ENCODE peak calls at places on chromosomes 1 and 21, in ten cellular contexts. R is right lobe of liver, Z is endothelial cell of umbilical vein, A is heart left ventricle, Q is A549, B is prostate gland, U is HCT116, I is Peyer's patch, K is tibial nerve, X is adrenal gland. Y is an unnamed sample.

GRCh38 chr1:7608628-7609295 is 162.3 kb upstream of the VAMP3 start:
- DNase-seq in R (no peak), Z (no peak), A (no peak), Q (no peak), B (no peak), U (no peak), I (no peak), K (no peak), X (no peak), Y (no peak)

GRCh38 chr1:216045400-216045799 is 377.8 kb downstream of the USH2A start:
- DNase-seq in R (no peak), Z (no peak), A (no peak), Q (no peak), B (no peak), U (no peak), I (no peak), K (no peak), X (no peak), Y (peak; percentile 21)

GRCh38 chr21:43885721-43886120 is 20.7 kb downstream of the AGPAT3 start:
- DNase-seq in R (no peak), Z (no peak), A (no peak), Q (no peak), B (no peak), U (no peak), I (no peak), K (no peak), X (no peak), Y (no peak)

GRCh38 chr1:233277637-233278413 is 17.7 kb downstream of the PCNX2 start:
- DNase-seq in R (no peak), Z (no peak), A (no peak), Q (no peak), B (no peak), U (no peak), I (no peak), K (no peak), X (no peak), Y (no peak)

GRCh38 chr1:20449736-20450311 is 36.2 kb downstream of the CAMK2N1 start:
- DNase-seq in R (no peak), Z (no peak), A (no peak), Q (no peak), B (no peak), U (no peak), I (no peak), K (no peak), X (no peak), Y (no peak)

GRCh38 chr1:6581561-6582305 is 1.9 kb downstream of the ZBTB48 start:
- DNase-seq in R (peak; percentile 44), Z (no peak), A (no peak), Q (no peak), B (no peak), U (no peak), I (peak; percentile 18), K (no peak), X (no peak), Y (no peak)

GRCh38 chr1:202010042-202011015 is at the start of gene ELF3:
- DNase-seq in R (peak; percentile 90), Z (no peak), A (no peak), Q (peak; percentile 98), B (peak; percentile 97), U (peak; percentile 98), I (no peak), K (no peak), X (no peak), Y (no peak)

GRCh38 chr1:185594786-185595410 is 139.3 kb upstream of the HMCN1 start:
- DNase-seq in R (no peak), Z (no peak), A (no peak), Q (no peak), B (no peak), U (no peak), I (no peak), K (no peak), X (no peak), Y (no peak)

GRCh38 chr1:224897501-224897900 is 32.0 kb upstream of the DNAH14 start:
- DNase-seq in R (no peak), Z (no peak), A (no peak), Q (no peak), B (no peak), U (no peak), I (no peak), K (no peak), X (no peak), Y (no peak)

GRCh38 chr1:164611754-164612642 is 53.0 kb downstream of the PBX1 start:
- DNase-seq in R (no peak), Z (peak; percentile 89), A (no peak), Q (peak; percentile 29), B (peak; percentile 86), U (peak; percentile 71), I (no peak), K (no peak), X (peak; percentile 68), Y (peak; percentile 71)

GRCh38 chr21:26587621-26588260 is 14.7 kb upstream of the CYYR1 start:
- DNase-seq in R (no peak), Z (peak; percentile 86), A (no peak), Q (peak; percentile 31), B (no peak), U (no peak), I (no peak), K (no peak), X (peak; percentile 57), Y (no peak)

GRCh38 chr1:111596499-111596898 is 23.1 kb upstream of the RAP1A start:
- DNase-seq in R (no peak), Z (no peak), A (no peak), Q (no peak), B (no peak), U (no peak), I (peak; percentile 79), K (no peak), X (no peak), Y (no peak)

GRCh38 chr1:116270316-116271057 is 102.6 kb upstream of the ATP1A1 start:
- DNase-seq in R (no peak), Z (no peak), A (no peak), Q (no peak), B (no peak), U (no peak), I (no peak), K (no peak), X (no peak), Y (no peak)

DNA sequence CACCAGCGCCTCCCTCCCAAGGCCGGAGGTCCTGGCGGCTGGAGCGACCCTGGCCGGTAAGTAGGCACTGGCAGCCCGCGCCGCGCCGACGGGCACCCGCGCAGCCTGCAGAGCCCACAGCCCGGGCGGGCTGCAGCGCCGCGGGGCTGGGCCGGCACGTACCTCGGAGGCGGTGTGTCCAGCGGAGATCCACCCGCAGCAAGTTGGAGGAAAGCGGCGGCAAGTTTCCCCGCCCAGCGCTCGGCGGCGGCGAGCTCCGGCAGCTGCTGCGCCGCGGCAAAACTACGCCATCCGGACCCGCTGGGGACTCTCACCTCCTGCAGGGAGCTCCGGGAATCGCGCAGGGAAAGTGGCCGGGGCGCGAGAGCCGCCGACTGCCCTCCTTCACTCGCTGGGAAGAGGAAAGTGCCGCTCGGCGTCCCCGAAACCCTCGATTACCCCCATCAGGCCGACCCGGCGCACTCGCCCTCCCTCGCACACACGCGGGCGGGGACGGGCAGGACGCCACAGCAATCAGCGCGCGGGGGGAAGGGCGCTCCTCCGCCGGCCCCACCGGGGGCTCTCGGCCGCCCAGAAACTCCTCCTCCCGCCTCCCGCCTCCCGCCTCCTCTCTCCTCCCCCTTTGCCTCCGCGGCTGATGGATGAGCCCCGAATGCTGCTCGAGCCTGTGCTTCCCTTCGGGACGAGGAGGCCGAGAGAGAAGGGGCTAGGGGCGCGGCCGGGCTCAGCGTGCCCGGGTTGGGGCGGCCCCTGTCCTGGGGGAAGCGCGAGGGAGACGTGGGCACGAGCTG is at the start of gene TGFBR3:
- DNase-seq in R (peak; percentile 96), Z (peak; percentile 93), A (peak; percentile 96), Q (peak; percentile 76), B (peak; percentile 91), U (peak; percentile 56), I (peak; percentile 53), K (peak; percentile 89), X (peak; percentile 96), Y (peak; percentile 81)
- TF ChIP-seq POLR2A in R (peak; percentile 87), Z (peak; percentile 78), A (peak; percentile 89), Q (peak; percentile 46), B (peak; percentile 82), U (peak; percentile 49), I (peak; percentile 58), K (peak; percentile 80), X (peak; percentile 98), Y (peak; percentile 42)

DNA sequence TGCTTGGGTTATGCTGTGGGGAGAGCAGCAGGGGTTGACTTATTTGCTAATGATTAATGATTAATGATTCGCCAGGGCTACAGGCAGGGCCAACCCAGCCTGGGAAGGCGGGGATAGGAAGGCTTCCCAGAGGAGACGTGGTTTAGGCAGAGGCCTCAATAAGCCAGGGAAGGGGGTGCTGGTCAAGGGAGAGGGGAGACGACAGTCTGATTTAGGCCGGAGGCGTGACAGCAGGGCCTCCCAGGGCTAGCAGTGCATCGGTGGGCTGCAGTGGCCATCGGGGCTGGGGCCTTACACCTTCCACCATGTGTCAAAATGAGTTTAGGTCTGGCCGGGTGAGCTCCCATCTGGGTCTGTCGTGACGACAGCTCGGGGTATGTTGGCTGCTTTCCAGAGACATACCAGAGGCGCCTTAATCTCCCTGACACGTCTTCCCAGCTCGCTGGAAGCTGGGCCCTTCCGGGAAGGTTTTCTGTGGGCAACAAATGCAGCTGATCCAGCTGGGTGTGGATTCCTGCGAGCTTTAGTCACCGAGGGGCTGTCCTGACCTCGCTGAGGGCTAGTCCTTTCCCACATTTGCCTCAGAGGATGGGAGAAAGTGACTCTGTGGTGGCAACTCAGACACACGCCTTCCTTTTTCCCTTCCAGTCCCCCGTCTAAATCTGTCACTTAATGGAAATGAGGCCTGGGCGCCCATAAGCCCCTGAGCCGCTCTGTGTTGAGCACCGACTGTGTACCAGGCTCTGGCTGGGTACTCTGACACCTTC is 3.7 kb upstream of the SLC1A7 start:
- DNase-seq in R (peak; percentile 71), Z (peak; percentile 44), A (peak; percentile 72), Q (peak; percentile 93), B (no peak), U (peak; percentile 68), I (no peak), K (no peak), X (peak; percentile 77), Y (peak; percentile 94)
- TF ChIP-seq POLR2A in R (peak; percentile 64), Z (no peak), A (no peak), Q (peak; percentile 16), B (no peak), U (no peak), I (peak; percentile 37), K (no peak), X (no peak), Y (peak; percentile 18)

DNA sequence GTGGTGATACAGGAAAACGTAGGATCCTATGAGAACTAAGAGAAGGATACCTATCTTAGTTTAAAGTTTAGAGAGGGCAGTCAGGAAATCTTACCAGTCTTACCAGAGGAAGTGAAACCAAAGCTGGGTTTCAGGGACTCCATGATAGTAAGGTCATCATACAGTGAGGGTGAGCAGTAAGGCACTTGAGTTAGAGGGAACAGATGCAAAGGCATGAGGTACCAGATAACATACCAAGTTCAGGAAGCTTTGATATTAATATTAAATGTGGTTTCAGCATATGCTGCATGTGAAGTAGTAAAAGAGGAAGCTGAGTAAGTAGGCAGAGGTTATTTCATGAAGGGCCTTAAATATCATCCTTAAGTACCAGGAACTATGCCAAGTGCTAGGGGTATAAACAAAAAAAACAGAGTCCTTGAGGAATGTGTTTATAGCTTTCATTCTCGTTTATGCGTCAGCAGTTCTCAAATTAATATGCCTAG is 16.9 kb downstream of the ATG4C start:
- DNase-seq in R (no peak), Z (peak; percentile 24), A (no peak), Q (no peak), B (no peak), U (no peak), I (peak; percentile 40), K (no peak), X (no peak), Y (no peak)
- TF ChIP-seq POLR2A in R (no peak), Z (no peak), A (no peak), Q (no peak), B (no peak), U (no peak), I (no peak), K (no peak), X (no peak), Y (no peak)

GRCh38 chr1:209769956-209770355 is 14.1 kb downstream of the TRAF3IP3 start:
- DNase-seq in R (no peak), Z (peak; percentile 37), A (no peak), Q (no peak), B (no peak), U (no peak), I (no peak), K (no peak), X (no peak), Y (no peak)
- TF ChIP-seq POLR2A in R (no peak), Z (no peak), A (no peak), Q (no peak), B (no peak), U (no peak), I (no peak), K (no peak), X (no peak), Y (no peak)